ENCODE peak calls at places on chromosomes 6 and 20, in seven cellular contexts. B is progenitor cell of endocrine pancreas; J is DND-41; G is RWPE1; V is astrocyte; S is suprapubic skin; R is activated CD8-positive, alpha-beta T cell treated with anti-CD3 and anti-CD28 coated beads for 36 hours. K is an unnamed sample.

GRCh38 chr20:58213112-58213511 is 15.3 kb downstream of the ANKRD60 start:
- DNase-seq in B (no peak), J (no peak), G (no peak), V (no peak), S (no peak), R (no peak), K (no peak)

GRCh38 chr6:37438912-37439311 is 5.9 kb downstream of the CMTR1 start:
- DNase-seq in B (no peak), J (no peak), G (no peak), V (no peak), S (no peak), R (no peak), K (no peak)

GRCh38 chr6:39887692-39888450 is 46.4 kb downstream of the MOCS1 start:
- DNase-seq in B (peak), J (no peak), G (no peak), V (peak), S (no peak), R (no peak), K (peak)

GRCh38 chr6:161169690-161170089 is 104.2 kb downstream of the AGPAT4 start:
- DNase-seq in B (no peak), J (no peak), G (peak), V (peak), S (no peak), R (no peak), K (no peak)

GRCh38 chr6:27616313-27617045 is 143.6 kb upstream of the ZNF184 start:
- DNase-seq in B (no peak), J (no peak), G (no peak), V (no peak), S (no peak), R (no peak), K (no peak)

GRCh38 chr20:34143951-34144350 is 31.9 kb upstream of the EIF2S2 start:
- DNase-seq in B (no peak), J (no peak), G (no peak), V (peak), S (no peak), R (no peak), K (no peak)

GRCh38 chr6:159168536-159169192 is 536 bp upstream of the FNDC1 start:
- DNase-seq in B (peak), J (no peak), G (no peak), V (peak), S (peak), R (no peak), K (no peak)

GRCh38 chr20:62808211-62808865 is 3.7 kb downstream of the OGFR start:
- DNase-seq in B (peak), J (peak), G (peak), V (no peak), S (no peak), R (peak), K (no peak)

GRCh38 chr6:160534050-160534696 is 129.9 kb downstream of the LPA start:
- DNase-seq in B (peak), J (peak), G (peak), V (peak), S (peak), R (peak), K (no peak)

GRCh38 chr6:119347466-119348307 is 1.9 kb downstream of the MAN1A1 start:
- DNase-seq in B (no peak), J (no peak), G (no peak), V (no peak), S (peak), R (peak), K (peak)

GRCh38 chr6:122930252-122931180 is 65.5 kb upstream of the CLVS2 start:
- DNase-seq in B (no peak), J (no peak), G (no peak), V (no peak), S (no peak), R (no peak), K (no peak)

GRCh38 chr6:35317483-35318199 is 20.0 kb downstream of the DEF6 start:
- DNase-seq in B (no peak), J (no peak), G (no peak), V (peak), S (no peak), R (no peak), K (no peak)

GRCh38 chr6:25312034-25312620 is 33.0 kb downstream of the CARMIL1 start:
- DNase-seq in B (no peak), J (no peak), G (peak), V (peak), S (no peak), R (no peak), K (no peak)

GRCh38 chr6:35583893-35584688 is 71.4 kb upstream of the TULP1 start:
- DNase-seq in B (peak), J (peak), G (peak), V (peak), S (no peak), R (peak), K (no peak)

GRCh38 chr6:68400396-68400795 is 234.7 kb upstream of the ADGRB3 start:
- DNase-seq in B (no peak), J (no peak), G (no peak), V (no peak), S (no peak), R (no peak), K (no peak)

GRCh38 chr6:36694616-36695015 is 3.0 kb upstream of the RAB44 start:
- DNase-seq in B (no peak), J (no peak), G (no peak), V (no peak), S (no peak), R (no peak), K (no peak)

DNA sequence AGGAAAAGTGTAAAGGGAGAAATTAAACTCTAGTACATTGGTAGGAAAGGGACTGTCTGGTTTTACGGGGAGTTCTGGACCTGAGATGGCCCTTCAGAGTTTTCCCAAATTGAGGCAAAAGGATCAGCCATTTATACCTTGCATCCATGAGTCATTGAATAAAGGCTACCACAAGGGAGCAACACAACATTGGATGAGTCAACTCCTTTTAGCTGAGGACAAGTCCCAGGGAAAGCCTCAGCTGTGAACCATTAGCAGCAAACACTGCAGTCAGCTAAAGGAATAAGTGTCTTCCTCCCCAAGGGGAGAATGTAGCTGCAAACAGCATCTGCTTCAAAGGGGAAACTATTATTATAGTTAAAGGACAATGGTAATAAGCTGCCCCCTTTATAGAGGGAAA is 468.7 kb upstream of the ID4 start:
- DNase-seq in B (no peak), J (no peak), G (peak), V (peak), S (no peak), R (no peak), K (peak)
- TF ChIP-seq CTCF in B (no peak), J (no peak), G (no peak), V (no peak), S (no peak), R (no peak), K (peak)

DNA sequence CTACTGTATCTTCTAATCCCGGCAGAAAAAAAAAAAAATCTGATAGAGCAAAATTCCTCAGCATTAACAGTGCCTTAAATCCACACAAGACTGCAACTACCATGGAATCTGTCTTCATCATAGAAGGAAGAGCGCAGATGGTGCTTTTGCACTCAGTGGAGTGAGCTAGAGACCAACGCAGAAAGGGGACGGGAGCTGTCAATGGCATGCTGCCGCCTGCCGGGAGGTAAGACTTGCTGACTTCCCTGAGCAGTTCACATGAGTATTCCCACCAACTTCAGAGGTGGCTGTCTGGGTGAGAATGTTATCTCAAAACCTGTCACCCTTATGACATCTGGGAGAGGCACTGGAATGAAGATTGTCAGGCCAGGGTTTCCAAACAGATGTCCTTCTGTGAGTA is 35.6 kb downstream of the DZANK1 start:
- DNase-seq in B (no peak), J (no peak), G (no peak), V (no peak), S (no peak), R (no peak), K (no peak)
- TF ChIP-seq CTCF in B (peak), J (no peak), G (no peak), V (no peak), S (no peak), R (no peak), K (peak)

GRCh38 chr6:44933113-44933512 is 395.0 kb upstream of the RUNX2 start:
- DNase-seq in B (no peak), J (no peak), G (no peak), V (no peak), S (no peak), R (no peak), K (no peak)

GRCh38 chr6:44932651-44933091 is 395.5 kb upstream of the RUNX2 start:
- DNase-seq in B (no peak), J (peak), G (no peak), V (no peak), S (no peak), R (peak), K (no peak)

GRCh38 chr6:44931385-44931784 is 396.7 kb upstream of the RUNX2 start:
- DNase-seq in B (no peak), J (no peak), G (no peak), V (no peak), S (no peak), R (no peak), K (no peak)

GRCh38 chr6:44940367-44940766 is 387.8 kb upstream of the RUNX2 start:
- DNase-seq in B (no peak), J (no peak), G (no peak), V (no peak), S (no peak), R (no peak), K (peak)

DNA sequence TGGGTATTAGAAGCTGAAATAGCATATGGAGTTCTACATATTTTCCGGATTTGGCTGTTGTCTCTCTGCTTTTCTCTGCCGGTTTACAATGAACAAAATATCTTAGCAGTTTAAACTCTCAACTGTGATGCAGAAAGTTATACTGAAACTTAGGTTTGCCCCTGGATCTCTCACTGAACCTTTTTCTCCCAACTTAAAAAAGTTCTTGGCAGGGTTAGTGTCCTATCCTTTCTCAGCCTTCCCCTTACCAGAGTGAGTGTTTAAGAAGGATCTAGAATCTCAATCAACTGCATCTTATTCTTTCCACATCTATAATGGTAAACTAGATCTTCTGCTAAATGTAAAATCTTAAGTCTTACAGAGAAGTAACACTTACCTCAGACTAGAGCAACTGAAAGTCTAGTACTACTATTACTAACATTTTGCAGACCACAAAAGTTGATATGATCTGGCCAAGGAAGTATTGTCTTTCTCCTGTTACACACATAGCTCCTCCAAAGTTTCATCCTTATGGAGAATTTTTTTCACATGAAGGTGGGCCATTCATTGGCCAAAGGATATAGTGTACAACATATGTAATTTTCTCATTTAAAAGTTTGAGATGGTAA is 392.3 kb upstream of the RUNX2 start:
- DNase-seq in B (no peak), J (no peak), G (no peak), V (peak), S (no peak), R (no peak), K (no peak)
- TF ChIP-seq CTCF in B (no peak), J (no peak), G (no peak), V (no peak), S (no peak), R (no peak), K (no peak)

GRCh38 chr6:168132531-168133184 is 53.6 kb upstream of the FRMD1 start:
- DNase-seq in B (peak), J (no peak), G (peak), V (peak), S (peak), R (peak), K (no peak)

GRCh38 chr6:168133707-168134398 is 54.8 kb upstream of the FRMD1 start:
- DNase-seq in B (peak), J (no peak), G (no peak), V (no peak), S (peak), R (no peak), K (no peak)

GRCh38 chr6:168134399-168135201 is 55.6 kb upstream of the FRMD1 start:
- DNase-seq in B (peak), J (no peak), G (no peak), V (no peak), S (peak), R (no peak), K (no peak)

GRCh38 chr6:168131464-168132415 is 52.7 kb upstream of the FRMD1 start:
- DNase-seq in B (peak), J (no peak), G (no peak), V (no peak), S (peak), R (no peak), K (no peak)

DNA sequence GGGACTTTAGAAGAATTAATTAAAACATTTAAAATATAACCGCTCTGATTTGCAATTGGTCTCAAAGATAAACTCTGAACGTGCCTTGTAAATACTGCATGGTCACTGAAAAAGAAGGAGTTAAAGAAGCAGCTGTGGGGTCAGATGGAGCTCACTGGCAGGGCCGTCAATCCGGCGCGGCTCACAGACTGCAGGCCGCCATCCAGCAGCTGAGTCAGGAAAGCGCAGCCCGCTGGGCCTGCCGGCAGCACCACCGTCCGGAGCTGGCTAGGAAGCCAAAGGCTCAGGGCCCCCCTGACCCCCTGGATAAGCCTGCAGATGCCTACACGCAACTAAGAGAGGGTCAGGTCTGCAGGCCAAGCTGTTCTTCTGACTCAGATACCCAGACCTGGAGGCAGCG is 54.2 kb upstream of the FRMD1 start:
- DNase-seq in B (peak), J (no peak), G (no peak), V (peak), S (peak), R (no peak), K (no peak)
- TF ChIP-seq CTCF in B (no peak), J (no peak), G (no peak), V (no peak), S (no peak), R (no peak), K (no peak)

GRCh38 chr6:169324086-169324485 is 70.4 kb upstream of the THBS2 start:
- DNase-seq in B (no peak), J (no peak), G (no peak), V (no peak), S (no peak), R (no peak), K (no peak)

GRCh38 chr6:169323221-169323620 is 69.6 kb upstream of the THBS2 start:
- DNase-seq in B (no peak), J (no peak), G (no peak), V (no peak), S (no peak), R (no peak), K (no peak)

GRCh38 chr6:169328112-169328801 is 74.6 kb upstream of the THBS2 start:
- DNase-seq in B (no peak), J (no peak), G (no peak), V (peak), S (no peak), R (no peak), K (no peak)

GRCh38 chr6:169324661-169325459 is 71.2 kb upstream of the THBS2 start:
- DNase-seq in B (no peak), J (no peak), G (no peak), V (no peak), S (no peak), R (no peak), K (no peak)

DNA sequence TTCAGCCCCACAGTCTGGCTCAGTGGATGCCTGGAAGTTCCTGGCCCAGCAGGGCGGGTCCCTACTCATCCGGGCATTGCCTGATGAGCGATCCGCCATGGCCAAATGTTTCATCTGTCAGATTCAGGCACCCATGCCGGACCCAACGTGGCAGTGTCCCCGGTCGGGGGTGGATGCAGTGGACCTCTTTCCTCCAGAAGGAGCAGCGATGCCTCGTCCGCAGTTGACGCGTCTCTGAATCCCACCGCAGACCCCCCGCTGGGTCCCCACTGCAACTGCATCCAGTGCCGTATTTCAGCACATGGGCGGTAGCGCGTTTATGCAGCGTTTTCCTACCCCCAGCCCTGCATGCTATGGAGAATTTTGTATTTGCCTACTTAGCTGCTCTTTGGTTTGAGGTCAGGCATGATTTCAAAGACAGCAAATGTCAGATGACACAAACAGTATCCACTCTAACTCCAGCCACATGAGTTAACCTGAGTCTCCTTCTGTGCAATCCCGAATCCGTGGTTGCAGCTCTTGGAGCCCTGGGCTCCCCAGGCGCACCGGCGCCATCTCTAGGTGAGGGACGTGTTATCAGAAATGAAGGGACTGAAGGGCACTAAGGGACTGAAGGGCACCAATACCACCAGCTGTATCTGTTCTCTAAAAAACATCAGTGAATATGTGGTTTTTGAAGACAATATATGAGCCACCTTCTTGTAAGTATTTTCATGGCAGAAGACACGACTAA is 72.6 kb upstream of the THBS2 start:
- DNase-seq in B (no peak), J (no peak), G (no peak), V (peak), S (no peak), R (peak), K (no peak)
- TF ChIP-seq CTCF in B (peak), J (peak), G (no peak), V (no peak), S (no peak), R (no peak), K (peak)

DNA sequence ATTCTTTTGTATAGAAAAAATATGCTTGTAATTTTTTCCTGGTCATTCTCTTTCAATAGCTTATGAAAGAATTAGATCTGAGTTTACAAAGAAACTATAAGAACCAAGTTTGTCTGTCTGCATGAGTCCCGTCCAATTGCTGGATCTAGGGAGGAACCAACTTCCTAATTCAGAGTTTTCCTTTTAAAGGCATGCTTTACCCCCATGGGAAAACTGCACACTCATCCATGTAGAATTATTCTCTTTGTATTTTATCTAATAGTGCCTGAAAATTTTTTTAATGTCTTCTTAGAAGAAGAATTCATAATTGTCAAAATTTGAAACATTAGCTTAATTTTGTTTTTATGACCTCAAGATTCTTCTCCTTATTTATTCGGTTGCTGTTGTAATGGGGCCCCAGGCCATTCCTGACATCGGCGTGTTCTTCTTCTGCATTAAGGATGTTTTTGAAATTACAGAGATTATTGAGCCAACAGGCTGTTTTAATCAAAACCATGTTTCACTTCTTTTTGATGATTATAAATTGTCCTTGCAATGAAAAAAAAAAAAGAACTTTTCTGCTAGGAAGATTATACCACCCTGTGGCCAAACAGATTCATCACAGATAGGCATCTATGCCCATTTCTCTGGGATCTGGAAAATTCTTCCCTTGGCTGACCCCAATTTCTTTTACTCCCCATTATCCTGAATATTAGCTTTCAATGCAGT is 100.3 kb downstream of the ZNF217 start:
- DNase-seq in B (no peak), J (no peak), G (no peak), V (no peak), S (no peak), R (no peak), K (no peak)
- TF ChIP-seq CTCF in B (no peak), J (no peak), G (no peak), V (no peak), S (no peak), R (no peak), K (peak)

DNA sequence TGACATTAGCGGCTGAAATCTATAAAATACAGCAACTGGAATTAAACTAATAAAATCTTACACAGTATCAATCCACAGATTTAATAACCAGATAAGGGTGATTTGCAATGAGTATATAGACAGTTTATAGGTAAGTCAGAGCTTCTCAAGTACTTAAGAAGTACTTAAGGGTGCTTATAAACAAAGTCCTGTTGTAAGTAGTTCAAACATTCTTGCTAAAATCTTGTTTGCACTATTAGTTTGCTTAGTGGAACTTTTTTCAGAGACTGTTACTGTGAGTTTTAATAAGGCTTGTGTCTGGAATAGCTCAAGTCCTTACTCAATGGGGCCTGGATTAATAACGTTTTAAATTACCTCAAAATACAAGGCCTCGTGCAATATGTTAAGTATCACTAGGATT is 240.5 kb downstream of the GMDS start:
- DNase-seq in B (no peak), J (no peak), G (no peak), V (no peak), S (no peak), R (no peak), K (no peak)
- TF ChIP-seq CTCF in B (no peak), J (no peak), G (no peak), V (no peak), S (no peak), R (no peak), K (no peak)

GRCh38 chr6:74222768-74223321 is 526.8 kb downstream of the CD109 start:
- DNase-seq in B (no peak), J (no peak), G (peak), V (peak), S (no peak), R (no peak), K (peak)
- TF ChIP-seq CTCF in B (no peak), J (no peak), G (no peak), V (no peak), S (no peak), R (no peak), K (no peak)

K was measured in epithelial cell of proximal tubule.